ENCODE peak calls at places on chromosomes 12 and 14, in five cellular contexts. O is H1, N is neuronal stem cell, R is H9, W is trophoblast cell. E is an unnamed sample.

GRCh38 chr14:79325071-79325470 is 886.2 kb downstream of the DIO2 start:
- DNase-seq in O (no peak), N (no peak), R (no peak), W (no peak), E (peak)

GRCh38 chr12:68641138-68641537 is 30.4 kb downstream of the RAP1B start:
- DNase-seq in O (no peak), N (no peak), R (no peak), W (no peak), E (no peak)

GRCh38 chr12:22234561-22234960 is 99.9 kb downstream of the ST8SIA1 start:
- DNase-seq in O (no peak), N (no peak), R (no peak), W (no peak), E (no peak)

GRCh38 chr14:51458563-51458955 is 193.2 kb upstream of the FRMD6 start:
- DNase-seq in O (no peak), N (no peak), R (no peak), W (no peak), E (no peak)

GRCh38 chr12:51475543-51475942 is 50.9 kb downstream of the SLC4A8 start:
- DNase-seq in O (no peak), N (no peak), R (no peak), W (no peak), E (no peak)

GRCh38 chr12:14691560-14691959 is 4.8 kb downstream of the GUCY2C start:
- DNase-seq in O (no peak), N (no peak), R (no peak), W (peak), E (no peak)

GRCh38 chr14:101501858-101502615 is 59.3 kb upstream of the DIO3 start:
- DNase-seq in O (no peak), N (no peak), R (peak), W (no peak), E (no peak)

GRCh38 chr12:105109465-105110212 is 2.1 kb downstream of the WASHC4 start:
- DNase-seq in O (no peak), N (no peak), R (no peak), W (no peak), E (peak)

GRCh38 chr12:48973531-48973930 is 2.0 kb upstream of the WNT10B start:
- DNase-seq in O (no peak), N (no peak), R (no peak), W (peak), E (no peak)

GRCh38 chr12:94073441-94074051 is 74.8 kb upstream of the PLXNC1 start:
- DNase-seq in O (no peak), N (no peak), R (no peak), W (no peak), E (no peak)

GRCh38 chr14:106522990-106523389 is 996.6 kb downstream of the TMEM121 start:
- DNase-seq in O (no peak), N (no peak), R (no peak), W (no peak), E (no peak)

GRCh38 chr14:54109521-54110120 is 153.0 kb upstream of the BMP4 start:
- DNase-seq in O (no peak), N (no peak), R (no peak), W (no peak), E (no peak)

GRCh38 chr12:49693931-49694439 is 13.2 kb downstream of the FMNL3 start:
- DNase-seq in O (no peak), N (no peak), R (no peak), W (peak), E (no peak)

GRCh38 chr14:64760146-64760755 is 56.0 kb downstream of the PLEKHG3 start:
- DNase-seq in O (peak), N (peak), R (peak), W (peak), E (peak)

GRCh38 chr14:60637138-60637489 is 12.2 kb downstream of the SIX1 start:
- DNase-seq in O (no peak), N (no peak), R (no peak), W (no peak), E (no peak)

GRCh38 chr12:100455896-100456295 is 17.8 kb upstream of the NR1H4 start:
- DNase-seq in O (no peak), N (no peak), R (no peak), W (no peak), E (no peak)

GRCh38 chr14:54169254-54169924 is 212.8 kb upstream of the BMP4 start:
- DNase-seq in O (no peak), N (no peak), R (no peak), W (no peak), E (peak)

GRCh38 chr12:46390881-46391280 is 18.3 kb upstream of the SLC38A2 start:
- DNase-seq in O (no peak), N (no peak), R (no peak), W (no peak), E (peak)

GRCh38 chr14:35875296-35875695 is 49.2 kb downstream of the BRMS1L start:
- DNase-seq in O (no peak), N (no peak), R (no peak), W (no peak), E (no peak)

GRCh38 chr12:54398995-54399793 is 14.7 kb upstream of the ZNF385A start:
- DNase-seq in O (peak), N (peak), R (peak), W (peak), E (peak)

GRCh38 chr12:14399871-14400270 is 34.4 kb downstream of the ATF7IP start:
- DNase-seq in O (no peak), N (no peak), R (no peak), W (no peak), E (peak)

GRCh38 chr14:53885241-53885640 is 71.4 kb downstream of the BMP4 start:
- DNase-seq in O (no peak), N (no peak), R (no peak), W (no peak), E (no peak)

GRCh38 chr12:71755146-71755892 is 656 bp downstream of the RAB21 start:
- DNase-seq in O (no peak), N (no peak), R (no peak), W (peak), E (peak)

GRCh38 chr12:26244503-26244902 is 49.1 kb downstream of the SSPN start:
- DNase-seq in O (no peak), N (no peak), R (no peak), W (no peak), E (no peak)

GRCh38 chr12:65754744-65755595 is 69.3 kb upstream of the HMGA2 start:
- DNase-seq in O (no peak), N (no peak), R (no peak), W (no peak), E (no peak)

GRCh38 chr14:56121786-56122185 is 3.6 kb downstream of the PELI2 start:
- DNase-seq in O (no peak), N (no peak), R (no peak), W (no peak), E (no peak)

GRCh38 chr14:94600148-94600545 is 12.0 kb upstream of the SERPINA3 start:
- DNase-seq in O (no peak), N (no peak), R (no peak), W (no peak), E (no peak)

GRCh38 chr14:101118746-101119610 is 215.5 kb upstream of the RTL1 start:
- DNase-seq in O (peak), N (no peak), R (no peak), W (no peak), E (no peak)

GRCh38 chr14:63286071-63286470 is 32.7 kb downstream of the GPHB5 start:
- DNase-seq in O (no peak), N (no peak), R (no peak), W (no peak), E (no peak)

GRCh38 chr12:70043490-70044138 is 199.6 kb upstream of the CNOT2 start:
- DNase-seq in O (no peak), N (no peak), R (no peak), W (no peak), E (no peak)
- H2BK12ac ChIP-seq in O (no peak), N (no peak), R (no peak), W (no peak), E (no peak)

GRCh38 chr14:24365600-24366374 is 2.2 kb upstream of the NFATC4 start:
- DNase-seq in O (peak), N (peak), R (peak), W (peak), E (peak)

GRCh38 chr14:24367506-24368214 is at the start of gene NFATC4:
- DNase-seq in O (peak), N (peak), R (peak), W (no peak), E (peak)

GRCh38 chr14:24364841-24365240 is 3.1 kb upstream of the NFATC4 start:
- DNase-seq in O (no peak), N (no peak), R (no peak), W (no peak), E (no peak)

GRCh38 chr14:24366664-24367505 is 1.1 kb upstream of the NFATC4 start:
- DNase-seq in O (peak), N (peak), R (peak), W (peak), E (peak)

GRCh38 chr14:24366375-24366663 is 1.7 kb upstream of the NFATC4 start:
- DNase-seq in O (no peak), N (no peak), R (no peak), W (no peak), E (no peak)
- H2BK5ac ChIP-seq in O (no peak), N (peak), R (no peak), W (peak), E (peak)

GRCh38 chr14:93122820-93123219 is 7.1 kb upstream of the ITPK1 start:
- DNase-seq in O (no peak), N (no peak), R (no peak), W (no peak), E (no peak)
- H2BK12ac ChIP-seq in O (no peak), N (no peak), R (no peak), W (no peak), E (no peak)

DNA sequence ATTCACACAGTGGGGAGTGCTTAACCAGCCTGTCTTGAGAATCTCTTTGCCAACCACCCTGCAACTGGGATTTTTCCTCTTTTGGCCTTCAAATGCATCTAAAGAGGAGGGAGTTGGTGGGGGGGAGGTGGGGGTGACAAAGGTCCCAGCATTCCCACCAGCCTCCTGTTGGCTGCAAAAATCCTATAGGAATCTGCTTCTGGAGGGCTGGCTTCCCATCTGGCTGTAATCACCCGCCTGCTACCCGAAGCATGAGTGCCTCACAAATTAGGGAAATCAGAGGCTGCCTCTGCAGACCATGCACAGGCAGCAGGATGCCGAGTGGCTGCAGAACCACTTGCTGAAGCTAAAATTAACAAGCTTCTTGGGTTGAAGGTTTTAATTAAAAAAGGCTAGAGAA is 74.0 kb upstream of the WSCD2 start:
- DNase-seq in O (no peak), N (no peak), R (no peak), W (no peak), E (no peak)
- H2BK5ac ChIP-seq in O (no peak), N (no peak), R (no peak), W (no peak), E (no peak)

GRCh38 chr12:27922591-27923139 is 49.9 kb downstream of the PTHLH start:
- DNase-seq in O (no peak), N (no peak), R (no peak), W (peak), E (no peak)

GRCh38 chr12:27931390-27931789 is 41.1 kb downstream of the PTHLH start:
- DNase-seq in O (no peak), N (no peak), R (no peak), W (no peak), E (no peak)

GRCh38 chr12:27924350-27925140 is 48.0 kb downstream of the PTHLH start:
- DNase-seq in O (no peak), N (no peak), R (no peak), W (no peak), E (no peak)

GRCh38 chr12:27927347-27927746 is 45.2 kb downstream of the PTHLH start:
- DNase-seq in O (no peak), N (no peak), R (no peak), W (no peak), E (no peak)
- H2BK12ac ChIP-seq in O (no peak), N (no peak), R (no peak), W (no peak), E (no peak)

DNA sequence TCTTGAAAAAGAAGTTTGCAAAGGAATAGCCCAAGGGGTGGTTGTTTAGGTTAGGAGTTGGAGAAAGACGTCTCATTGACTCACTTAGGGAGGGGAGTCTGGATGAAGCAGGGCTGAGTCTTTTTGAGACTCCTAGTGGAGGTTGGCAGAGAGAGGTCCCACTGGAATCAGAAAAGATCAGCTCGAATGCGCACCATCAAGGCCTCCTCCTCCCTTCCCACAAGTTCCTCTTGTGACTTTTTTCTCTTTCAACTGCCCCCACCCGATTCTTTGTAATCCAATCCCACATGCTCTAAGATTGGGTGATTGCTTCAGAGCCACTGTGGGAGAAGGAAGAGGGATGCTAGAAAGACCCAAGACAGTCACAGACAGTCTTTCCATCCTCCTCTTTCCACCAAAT is 2.0 kb downstream of the ARHGEF40 start:
- DNase-seq in O (no peak), N (no peak), R (no peak), W (no peak), E (peak)
- H2BK5ac ChIP-seq in O (peak), N (no peak), R (no peak), W (no peak), E (peak)

GRCh38 chr14:104355949-104356737 is 217.8 kb downstream of the KIF26A start:
- DNase-seq in O (no peak), N (no peak), R (peak), W (no peak), E (no peak)
- H2BK12ac ChIP-seq in O (no peak), N (no peak), R (no peak), W (no peak), E (no peak)

E was measured in mesenchymal stem cell.